ENCODE peak calls at places on chromosome 17, in six cellular contexts. T, K, G, A, Y and O are unnamed samples.
A peak's percentile ranks its signal among the peaks of the same experiment; 100 is the strongest.

GRCh38 chr17:29560306-29560705 is 6.5 kb downstream of the ABHD15 start:
- DNase-seq in T (no peak), K (no peak), G (no peak), A (no peak), Y (no peak), O (no peak)

GRCh38 chr17:63564562-63564961 is 14.3 kb downstream of the DCAF7 start:
- DNase-seq in T (no peak), K (no peak), G (no peak), A (no peak), Y (no peak), O (no peak)

GRCh38 chr17:47099451-47099986 is 89.6 kb downstream of the CDC27 start:
- DNase-seq in T (no peak), K (no peak), G (no peak), A (no peak), Y (peak; percentile 3), O (no peak)

GRCh38 chr17:5630434-5630833 is 46.1 kb upstream of the NLRP1 start:
- DNase-seq in T (no peak), K (peak; percentile 17), G (no peak), A (no peak), Y (no peak), O (no peak)

GRCh38 chr17:74513987-74514631 is 17.2 kb downstream of the CD300LB start:
- DNase-seq in T (peak; percentile 28), K (peak; percentile 60), G (peak; percentile 86), A (peak; percentile 68), Y (no peak), O (peak; percentile 54)

GRCh38 chr17:73792994-73793393 is 148.7 kb upstream of the SDK2 start:
- DNase-seq in T (no peak), K (no peak), G (no peak), A (no peak), Y (no peak), O (no peak)

GRCh38 chr17:21173543-21173942 is 40.4 kb downstream of the TMEM11 start:
- DNase-seq in T (no peak), K (no peak), G (no peak), A (no peak), Y (no peak), O (no peak)

GRCh38 chr17:5705081-5705875 is 121.0 kb upstream of the NLRP1 start:
- DNase-seq in T (no peak), K (peak; percentile 11), G (no peak), A (no peak), Y (no peak), O (no peak)

GRCh38 chr17:5422505-5422904 is 2.5 kb downstream of the RPAIN start:
- DNase-seq in T (no peak), K (peak; percentile 43), G (no peak), A (no peak), Y (no peak), O (no peak)

GRCh38 chr17:77662796-77663195 is 295.7 kb upstream of the TNRC6C start:
- DNase-seq in T (no peak), K (no peak), G (no peak), A (no peak), Y (no peak), O (no peak)

GRCh38 chr17:61614219-61614618 is 23.2 kb upstream of the NACA2 start:
- DNase-seq in T (no peak), K (no peak), G (no peak), A (no peak), Y (no peak), O (no peak)

GRCh38 chr17:3033248-3033640 is 30.2 kb downstream of the OR1D5 start:
- DNase-seq in T (no peak), K (no peak), G (no peak), A (no peak), Y (no peak), O (no peak)

GRCh38 chr17:79188048-79188447 is 113.4 kb downstream of the ENGASE start:
- DNase-seq in T (no peak), K (no peak), G (peak; percentile 51), A (no peak), Y (no peak), O (no peak)

GRCh38 chr17:75827291-75828050 is 16.7 kb downstream of the UNC13D start:
- DNase-seq in T (peak; percentile 44), K (peak; percentile 65), G (peak; percentile 46), A (peak; percentile 58), Y (peak; percentile 65), O (peak; percentile 64)

GRCh38 chr17:74096456-74096855 is 107.0 kb upstream of the RPL38 start:
- DNase-seq in T (no peak), K (no peak), G (no peak), A (no peak), Y (no peak), O (no peak)

GRCh38 chr17:64174686-64175456 is 44.9 kb upstream of the ERN1 start:
- DNase-seq in T (no peak), K (peak; percentile 50), G (no peak), A (no peak), Y (no peak), O (no peak)

GRCh38 chr17:77810536-77810935 is 148.0 kb upstream of the TNRC6C start:
- DNase-seq in T (no peak), K (peak; percentile 83), G (no peak), A (no peak), Y (no peak), O (no peak)

GRCh38 chr17:57612202-57613071 is 132.7 kb downstream of the CCDC182 start:
- DNase-seq in T (no peak), K (no peak), G (peak; percentile 34), A (no peak), Y (no peak), O (no peak)

GRCh38 chr17:3636908-3637373 is 381 bp downstream of the CTNS start:
- DNase-seq in T (no peak), K (no peak), G (no peak), A (no peak), Y (no peak), O (no peak)

GRCh38 chr17:78401891-78402290 is 23.4 kb downstream of the PGS1 start:
- DNase-seq in T (no peak), K (no peak), G (no peak), A (no peak), Y (no peak), O (no peak)

GRCh38 chr17:29595943-29596774 is 3.2 kb downstream of the ANKRD13B start:
- DNase-seq in T (no peak), K (no peak), G (no peak), A (no peak), Y (no peak), O (no peak)

GRCh38 chr17:27593232-27593856 is 37.6 kb upstream of the LGALS9 start:
- DNase-seq in T (no peak), K (no peak), G (peak; percentile 35), A (no peak), Y (no peak), O (no peak)

GRCh38 chr17:82397449-82398335 is 20.5 kb upstream of the HEXD start:
- DNase-seq in T (no peak), K (no peak), G (no peak), A (no peak), Y (no peak), O (no peak)

GRCh38 chr17:61410100-61410551 is 10.5 kb downstream of the TBX2 start:
- DNase-seq in T (no peak), K (no peak), G (no peak), A (no peak), Y (no peak), O (no peak)

GRCh38 chr17:28937044-28937729 is 14.1 kb downstream of the PHF12 start:
- DNase-seq in T (no peak), K (peak; percentile 72), G (peak; percentile 67), A (no peak), Y (no peak), O (no peak)

GRCh38 chr17:8188408-8188839 is 1.6 kb downstream of the BORCS6 start:
- DNase-seq in T (no peak), K (no peak), G (no peak), A (no peak), Y (no peak), O (peak; percentile 11)

GRCh38 chr17:43019418-43019817 is 2.8 kb downstream of the VAT1 start:
- DNase-seq in T (no peak), K (no peak), G (no peak), A (no peak), Y (no peak), O (no peak)

GRCh38 chr17:81193470-81194224 is 27.6 kb upstream of the AATK start:
- DNase-seq in T (no peak), K (no peak), G (no peak), A (no peak), Y (no peak), O (no peak)

GRCh38 chr17:82127315-82127595 is 29.2 kb upstream of the FASN start:
- DNase-seq in T (no peak), K (no peak), G (no peak), A (peak; percentile 23), Y (no peak), O (no peak)

GRCh38 chr17:35129973-35130351 is 8.5 kb downstream of the FNDC8 start:
- DNase-seq in T (no peak), K (no peak), G (no peak), A (no peak), Y (no peak), O (no peak)